ENCODE peak calls at places on chromosome 7, in nine cellular contexts. N is lung; Z is lower lobe of right lung; A is esophagus squamous epithelium; P is psoas muscle; R is left ventricle myocardium inferior; X is CD4-positive, CD25-positive, alpha-beta regulatory T cell; D is GM23338; G is SK-N-SH. Y is an unnamed sample. For H3K27me3, the result is how much of the 10 kb centered on the place peaks cover.

GRCh38 chr7:23380556-23380955 is 81.4 kb downstream of the MALSU1 start:
- DNase-seq in R (no peak), P (no peak), A (no peak), G (no peak), D (no peak), N (no peak), Z (no peak), X (no peak), Y (no peak)

GRCh38 chr7:44534501-44534900 is 6.6 kb downstream of the NPC1L1 start:
- DNase-seq in X (peak), D (peak), N (no peak), Z (no peak), G (peak), A (no peak), R (no peak), P (no peak), Y (peak)

GRCh38 chr7:23604296-23604640 is 7.1 kb downstream of the CCDC126 start:
- DNase-seq in D (no peak), N (no peak), R (no peak), G (no peak), Z (no peak), P (no peak), X (no peak), A (no peak), Y (no peak)

GRCh38 chr7:29243777-29244655 is 49.4 kb downstream of the CHN2 start:
- DNase-seq in A (no peak), N (no peak), D (peak), Z (no peak), G (no peak), R (no peak), X (peak), P (no peak), Y (no peak)

GRCh38 chr7:50795253-50795652 is 12.6 kb upstream of the GRB10 start:
- DNase-seq in G (no peak), P (no peak), X (no peak), D (no peak), A (no peak), Z (no peak), R (no peak), N (no peak), Y (no peak)

GRCh38 chr7:16431646-16432424 is 10.5 kb upstream of the CRPPA start:
- DNase-seq in A (no peak), R (no peak), X (peak), Z (no peak), P (no peak), G (peak), N (no peak), D (peak), Y (no peak)

GRCh38 chr7:15104411-15105092 is 202.0 kb upstream of the DGKB start:
- DNase-seq in D (no peak), G (peak), X (no peak), Z (no peak), P (no peak), A (no peak), N (no peak), R (no peak), Y (no peak)

GRCh38 chr7:142418316-142418715 is 160.5 kb upstream of the PRSS58 start:
- DNase-seq in R (no peak), D (no peak), X (no peak), Z (no peak), P (no peak), N (no peak), G (no peak), A (no peak), Y (no peak)

GRCh38 chr7:34837316-34837715 is 179.3 kb downstream of the NPSR1 start:
- DNase-seq in D (no peak), Z (no peak), A (no peak), P (no peak), N (no peak), X (no peak), R (no peak), G (no peak), Y (no peak)

GRCh38 chr7:43249808-43250145 is 137.3 kb downstream of the HECW1 start:
- DNase-seq in Z (no peak), R (no peak), A (no peak), N (no peak), P (no peak), D (no peak), G (no peak), X (no peak), Y (no peak)

DNA sequence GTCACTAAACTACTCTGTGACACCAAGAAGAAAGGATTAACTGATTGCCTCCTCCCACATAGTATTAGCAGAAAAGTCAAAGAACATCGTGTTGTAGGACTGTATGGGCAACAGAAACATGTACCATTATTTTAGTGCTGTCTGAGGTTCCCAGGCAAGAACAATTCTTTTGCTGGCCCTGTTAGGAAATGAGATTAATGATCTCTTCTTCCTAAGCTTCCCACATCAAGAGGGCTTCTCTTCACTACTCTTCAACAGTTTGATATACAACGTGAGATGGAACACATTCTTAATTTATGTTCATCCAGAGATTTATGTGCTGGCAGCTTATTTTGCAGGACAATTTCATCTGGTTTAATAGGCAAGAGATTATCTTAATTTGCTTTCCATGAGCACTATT is 219.6 kb downstream of the DOCK4 start:
- DNase-seq in N (no peak), X (no peak), R (no peak), A (no peak), G (no peak), Z (no peak), P (no peak), D (no peak), Y (no peak)
- H3K27ac ChIP-seq in N (no peak), X (no peak), R (peak), A (no peak), G (no peak), Z (no peak), P (peak), D (no peak), Y (no peak)

GRCh38 chr7:27179030-27179429 is 4.9 kb upstream of the HOXA10 start:
- DNase-seq in G (no peak), Z (no peak), A (no peak), X (no peak), D (no peak), N (no peak), P (no peak), R (peak), Y (peak)

GRCh38 chr7:27181176-27181520 is 3.9 kb downstream of the HOXA11 start:
- DNase-seq in Z (no peak), R (no peak), D (no peak), A (no peak), X (no peak), N (no peak), P (no peak), G (no peak), Y (no peak)

GRCh38 chr7:27180431-27181175 is 4.4 kb downstream of the HOXA11 start:
- DNase-seq in N (no peak), P (no peak), Z (no peak), R (no peak), D (no peak), X (no peak), A (no peak), G (no peak), Y (no peak)

GRCh38 chr7:27178366-27178765 is 4.2 kb upstream of the HOXA10 start:
- DNase-seq in G (no peak), A (no peak), P (no peak), Z (no peak), X (no peak), R (no peak), N (no peak), D (no peak), Y (no peak)

DNA sequence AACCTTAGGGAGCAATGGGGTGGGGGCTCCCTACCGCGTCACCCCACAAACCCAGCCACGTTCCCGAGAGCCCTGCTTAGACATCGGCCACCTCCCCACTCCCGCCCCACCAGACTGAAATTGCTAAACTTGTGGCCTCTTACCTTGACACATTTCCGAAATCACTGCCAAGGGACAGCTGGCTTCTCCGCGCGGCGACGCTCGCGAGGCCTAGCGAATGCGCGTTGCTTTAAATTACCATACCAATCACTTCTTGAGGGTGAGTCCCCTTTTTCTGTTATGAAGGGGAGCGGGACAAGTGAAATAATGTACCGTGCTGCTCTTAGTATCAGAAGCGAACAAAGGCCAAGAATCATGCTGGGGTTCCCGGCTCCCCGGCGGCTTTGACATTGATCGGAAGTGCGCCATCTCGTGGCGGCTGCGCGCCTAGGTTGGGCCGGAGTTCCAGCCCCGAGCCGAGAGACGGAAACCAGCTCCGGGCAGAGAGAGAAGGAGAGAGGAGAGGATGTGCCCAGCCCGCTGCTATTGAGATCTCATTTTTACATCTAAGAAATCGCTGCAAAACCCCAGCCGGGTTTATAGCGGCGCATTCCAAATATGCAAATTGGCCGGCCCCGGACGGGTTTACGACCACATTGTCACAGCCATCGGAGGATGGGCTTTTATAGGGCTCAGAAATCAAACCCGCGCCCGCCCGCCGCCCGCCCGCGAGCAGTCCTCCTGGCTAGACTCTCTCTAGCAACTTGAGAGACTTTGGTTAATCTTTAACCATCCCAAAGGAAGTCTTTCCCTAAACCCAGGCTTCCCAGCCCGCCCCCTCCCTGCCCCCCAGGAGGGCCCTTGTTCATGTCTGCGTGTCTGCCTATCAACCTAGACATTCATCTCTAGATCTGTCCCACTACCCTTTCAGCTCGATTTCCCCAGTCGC is 5.3 kb downstream of the HOXA11 start:
- DNase-seq in R (peak), G (peak), N (peak), D (peak), A (no peak), X (peak), P (peak), Z (peak), Y (no peak)
- H3K27me3 ChIP-seq in R (half or more), G (half or more), N (under half), D (half or more), A (half or more), X (under half), P (under half), Z (half or more), Y (half or more)

GRCh38 chr7:127885222-127885772 is 145.9 kb downstream of the LRRC4 start:
- DNase-seq in N (no peak), A (no peak), X (no peak), G (no peak), D (no peak), Z (no peak), P (no peak), R (no peak), Y (no peak)
- H3K4me3 ChIP-seq in N (no peak), A (no peak), X (no peak), G (no peak), D (no peak), Z (no peak), P (no peak), R (no peak), Y (no peak)

DNA sequence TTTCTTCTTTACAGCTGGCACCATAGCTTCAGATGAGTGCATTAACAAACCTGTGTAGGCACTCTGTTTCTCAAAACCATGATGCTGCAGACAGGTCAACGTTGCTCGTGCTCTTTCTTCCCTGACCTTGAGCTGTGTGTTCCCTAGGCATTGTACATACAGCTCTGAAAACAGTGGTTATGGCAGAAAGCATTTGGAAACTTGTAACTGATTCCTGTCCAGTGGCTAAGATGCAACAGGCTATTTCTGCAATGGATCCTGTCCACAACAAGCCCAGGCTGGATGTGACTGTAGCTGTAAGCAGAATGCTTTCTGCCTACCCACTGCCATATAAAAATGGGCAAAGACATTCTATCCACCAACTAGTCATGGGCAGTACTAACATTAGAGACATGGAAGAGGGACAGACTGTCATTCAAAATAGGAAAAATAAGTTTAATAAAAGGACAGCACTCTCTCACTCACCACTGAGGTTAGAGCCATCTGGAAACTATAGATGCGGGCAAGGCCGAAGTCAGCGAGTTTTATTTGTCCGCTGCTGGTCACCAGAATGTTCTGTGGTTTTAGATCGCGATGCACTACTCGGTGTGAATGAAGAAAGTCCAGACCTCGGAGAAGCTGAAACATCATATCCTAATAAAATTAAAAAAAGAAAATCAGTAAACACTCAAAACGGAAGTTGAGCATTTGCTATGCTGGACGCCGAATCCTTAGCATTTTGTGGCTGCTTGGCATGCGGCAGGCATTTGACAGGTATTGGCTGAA is 111.0 kb downstream of the CDK6 start:
- DNase-seq in R (no peak), D (no peak), X (no peak), G (no peak), Z (no peak), A (no peak), P (no peak), N (no peak), Y (no peak)
- H3K27ac ChIP-seq in R (peak), D (no peak), X (no peak), G (peak), Z (no peak), A (no peak), P (no peak), N (no peak), Y (no peak)

GRCh38 chr7:155510975-155511595 is 35.3 kb downstream of the CNPY1 start:
- DNase-seq in R (no peak), X (no peak), Z (no peak), P (no peak), D (peak), N (no peak), A (no peak), G (no peak), Y (no peak)

GRCh38 chr7:155511597-155511996 is 34.8 kb downstream of the CNPY1 start:
- DNase-seq in P (no peak), A (no peak), X (no peak), G (no peak), Z (no peak), D (no peak), R (no peak), N (no peak), Y (no peak)

GRCh38 chr7:155508372-155509024 is 37.9 kb downstream of the CNPY1 start:
- DNase-seq in G (no peak), A (no peak), P (no peak), R (no peak), Z (no peak), N (no peak), X (no peak), D (no peak), Y (no peak)

GRCh38 chr7:155509025-155509724 is 37.2 kb downstream of the CNPY1 start:
- DNase-seq in A (no peak), G (no peak), R (no peak), N (no peak), D (peak), X (no peak), Z (no peak), P (no peak), Y (no peak)

DNA sequence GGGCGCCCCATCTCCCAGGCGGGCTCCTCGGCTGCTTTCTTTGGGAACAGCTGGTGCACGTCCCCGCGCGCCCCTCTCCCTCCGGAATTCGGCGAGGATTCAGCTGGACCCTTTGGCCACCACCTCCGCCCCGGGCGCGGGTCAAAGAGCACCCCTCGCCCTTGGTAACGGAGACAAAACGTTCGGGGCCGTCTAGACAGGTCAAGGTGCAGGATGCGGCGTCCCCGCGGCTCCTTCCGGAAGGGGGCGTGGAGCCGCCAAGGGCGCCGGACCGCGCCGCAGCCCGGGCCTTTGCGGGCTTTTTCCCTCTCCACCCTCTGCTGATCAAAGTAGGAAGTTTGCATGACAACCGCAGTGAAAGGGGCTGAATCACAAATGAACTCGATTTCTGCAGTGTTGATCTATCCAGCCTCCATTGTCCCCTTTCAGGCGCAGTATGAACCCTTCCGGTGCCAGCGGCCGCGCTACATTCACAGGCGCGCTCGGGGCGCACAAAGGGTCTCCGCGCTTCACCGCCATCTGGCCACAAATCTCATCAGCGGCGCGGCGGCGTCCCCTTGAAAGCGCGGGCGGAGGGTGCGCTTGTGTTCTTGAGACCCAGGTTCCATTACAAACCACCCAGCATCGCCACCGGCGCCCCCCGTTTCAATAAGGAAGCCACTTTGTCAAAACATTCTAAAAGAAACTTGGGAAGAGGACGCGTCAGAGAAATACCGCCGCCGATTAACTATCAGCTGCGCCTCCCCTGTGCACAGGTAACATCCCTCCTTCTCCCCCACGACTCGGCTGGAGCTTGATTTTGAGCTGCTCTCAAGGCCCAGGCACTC is 36.4 kb downstream of the CNPY1 start:
- DNase-seq in G (no peak), N (no peak), A (no peak), P (no peak), D (peak), R (no peak), Z (no peak), X (no peak), Y (no peak)
- H3K27me3 ChIP-seq in G (half or more), N (under half), A (half or more), P (under half), D (half or more), R (half or more), Z (half or more), X (half or more), Y (under half)

DNA sequence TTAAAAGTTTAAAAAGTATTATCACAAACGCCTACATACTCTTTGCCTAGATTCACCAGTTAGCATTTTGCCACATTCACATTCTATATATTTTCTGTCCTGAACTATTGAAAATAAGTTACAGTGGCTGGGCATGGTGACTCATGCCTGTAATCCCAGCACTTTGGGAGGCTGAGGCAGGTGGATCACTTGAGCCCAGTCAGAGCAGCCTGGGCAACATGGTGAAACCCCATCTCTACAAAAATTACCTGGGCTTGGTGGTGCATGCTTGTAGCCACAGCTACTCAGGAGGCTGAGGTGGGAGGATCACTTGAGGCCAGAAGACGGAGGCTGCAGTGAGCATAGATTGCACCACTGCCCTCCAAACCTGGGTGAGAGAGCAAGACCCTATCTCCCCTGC is 5.3 kb downstream of the ARPC1A start:
- DNase-seq in R (no peak), A (no peak), G (no peak), Z (no peak), P (no peak), N (no peak), X (no peak), D (no peak), Y (no peak)
- H3K4me3 ChIP-seq in R (no peak), A (no peak), G (no peak), Z (no peak), P (no peak), N (no peak), X (no peak), D (no peak), Y (no peak)